ENCODE peak calls at places on chromosomes 2 and 18, in six cellular contexts. N, Q, R, H, L and Z are unnamed samples. For H3K36me3, the result is how much of the 10 kb centered on the place peaks cover.

GRCh38 chr2:200742426-200742825 is 69.3 kb upstream of the BZW1 start:
- DNase-seq in N (no peak), H (no peak), R (no peak), Q (no peak), L (no peak), Z (no peak)

GRCh38 chr2:1496394-1496821 is 83.1 kb downstream of the TPO start:
- DNase-seq in R (no peak), N (no peak), H (no peak), L (no peak), Q (no peak), Z (no peak)

GRCh38 chr2:157052685-157053224 is 204.8 kb upstream of the GALNT5 start:
- DNase-seq in R (no peak), Q (no peak), N (peak), L (peak), H (no peak), Z (no peak)

GRCh38 chr2:190468814-190469569 is 60.8 kb downstream of the MFSD6 start:
- DNase-seq in N (peak), H (no peak), L (peak), R (no peak), Q (no peak), Z (no peak)

GRCh38 chr2:52918551-52918950 is 849.1 kb upstream of the CHAC2 start:
- DNase-seq in L (peak), Q (no peak), H (no peak), N (peak), R (no peak), Z (no peak)

GRCh38 chr2:102000813-102001766 is 9.3 kb downstream of the IL1R2 start:
- DNase-seq in R (no peak), N (no peak), L (no peak), H (no peak), Q (no peak), Z (no peak)

GRCh38 chr2:164617466-164617865 is 3.8 kb downstream of the GRB14 start:
- DNase-seq in Q (no peak), L (peak), H (no peak), R (no peak), N (no peak), Z (no peak)

GRCh38 chr2:20299113-20299512 is 51.5 kb downstream of the PUM2 start:
- DNase-seq in Q (no peak), L (no peak), R (no peak), H (no peak), N (no peak), Z (no peak)

GRCh38 chr2:83016343-83017110 is 1442.6 kb downstream of the SUCLG1 start:
- DNase-seq in Q (no peak), H (peak), L (no peak), N (no peak), R (peak), Z (no peak)

GRCh38 chr18:48634491-48634890 is 95.7 kb downstream of the CTIF start:
- DNase-seq in R (no peak), N (no peak), H (no peak), L (no peak), Q (no peak), Z (no peak)

GRCh38 chr18:58394607-58395425 is 234.1 kb downstream of the ALPK2 start:
- DNase-seq in Q (no peak), N (peak), L (peak), R (no peak), H (no peak), Z (no peak)

GRCh38 chr18:58394046-58394445 is 234.8 kb downstream of the ALPK2 start:
- DNase-seq in H (no peak), Q (no peak), R (no peak), L (no peak), N (peak), Z (no peak)

GRCh38 chr18:58396966-58397365 is 231.9 kb downstream of the ALPK2 start:
- DNase-seq in N (no peak), H (no peak), R (no peak), L (no peak), Q (no peak), Z (no peak)

GRCh38 chr18:58397385-58398132 is 231.3 kb downstream of the ALPK2 start:
- DNase-seq in H (no peak), Q (no peak), N (no peak), R (no peak), L (no peak), Z (no peak)

DNA sequence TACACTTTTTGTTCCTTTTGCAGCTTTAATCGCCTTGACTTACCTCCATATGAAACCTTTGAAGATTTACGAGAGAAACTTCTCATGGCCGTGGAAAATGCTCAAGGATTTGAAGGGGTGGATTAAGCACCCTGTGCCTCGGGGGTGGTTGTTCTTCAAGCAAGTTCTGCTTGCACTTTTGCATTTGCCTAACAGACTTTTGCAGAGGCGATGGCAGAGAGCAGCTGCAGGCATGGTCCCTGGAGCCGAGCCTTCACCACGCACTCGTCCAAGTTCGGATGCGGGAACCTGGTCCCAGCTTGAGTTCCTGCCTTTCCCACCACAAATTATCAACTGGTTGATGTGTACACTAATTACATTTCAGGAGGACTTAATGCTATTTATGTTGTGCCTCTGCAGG is 232.7 kb downstream of the ALPK2 start:
- DNase-seq in N (no peak), L (no peak), H (no peak), Q (no peak), R (no peak), Z (no peak)
- H2BK5ac ChIP-seq in N (no peak), L (no peak), H (no peak), Q (no peak), R (no peak), Z (no peak)

GRCh38 chr2:237854295-237854694 is 5.1 kb upstream of the RAMP1 start:
- DNase-seq in L (no peak), R (no peak), N (no peak), H (no peak), Q (no peak), Z (no peak)
- H3K36me3 ChIP-seq in L (under half), R (under half), N (under half), H (under half), Q (under half), Z (under half)

DNA sequence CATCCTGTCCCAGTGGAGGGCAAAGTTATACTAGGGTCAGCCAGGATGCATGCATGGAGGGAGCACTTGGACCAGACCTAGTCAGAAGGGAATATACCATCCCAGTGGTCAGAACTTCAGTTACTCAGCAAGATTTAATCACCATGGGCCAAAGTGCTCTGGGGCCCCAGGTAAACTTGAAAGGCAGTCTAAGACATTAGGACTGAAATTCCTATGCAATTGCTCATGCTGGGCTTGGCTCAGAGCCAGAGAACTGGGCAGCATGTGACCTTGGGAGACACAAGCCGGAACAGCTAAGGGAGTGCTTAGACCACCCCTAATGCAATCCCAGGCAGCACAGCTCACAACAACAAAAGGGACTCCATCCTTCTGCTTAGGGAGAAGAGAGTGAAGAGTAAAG is 401.3 kb downstream of the KCNJ3 start:
- DNase-seq in L (no peak), Q (no peak), H (peak), R (peak), N (no peak), Z (peak)
- H3K23ac ChIP-seq in L (no peak), Q (no peak), H (no peak), R (no peak), N (no peak), Z (no peak)

DNA sequence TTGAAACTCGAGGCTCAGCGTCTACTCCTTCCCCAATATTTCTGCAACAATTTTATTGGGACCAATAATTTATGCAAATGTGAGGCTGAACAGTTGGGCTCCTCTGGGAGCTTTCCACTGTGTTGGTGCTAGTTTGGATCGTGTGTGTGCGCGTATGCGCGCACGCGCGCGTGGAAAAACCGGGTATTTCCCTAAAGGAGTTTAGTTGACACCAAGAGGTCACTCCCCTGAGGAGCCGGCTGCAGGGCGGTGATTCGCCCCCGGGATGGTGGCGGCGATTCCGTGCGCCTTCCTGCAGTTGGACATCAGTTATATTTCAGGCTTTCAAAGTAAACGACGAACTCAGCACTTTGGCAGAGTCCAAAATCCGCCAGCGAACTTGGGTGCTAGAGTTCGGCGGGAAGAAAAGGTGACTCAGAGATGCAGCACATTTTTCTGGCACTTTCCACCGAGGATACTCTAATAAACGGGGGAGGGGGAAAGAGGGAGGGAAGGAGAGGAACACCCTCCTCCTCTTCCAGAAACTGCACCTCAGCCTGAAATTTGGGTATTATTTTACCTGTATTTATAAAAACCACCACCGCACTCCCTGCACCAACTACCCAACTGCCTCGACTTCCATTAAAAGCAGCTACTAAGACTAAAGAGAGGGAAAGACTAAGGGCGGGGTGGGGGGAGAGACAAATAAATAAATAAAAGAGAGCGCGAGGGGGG is 186.6 kb upstream of the FANCL start:
- DNase-seq in Q (peak), H (no peak), N (peak), L (peak), R (peak), Z (no peak)
- H2BK5ac ChIP-seq in Q (peak), H (peak), N (no peak), L (no peak), R (peak), Z (peak)

DNA sequence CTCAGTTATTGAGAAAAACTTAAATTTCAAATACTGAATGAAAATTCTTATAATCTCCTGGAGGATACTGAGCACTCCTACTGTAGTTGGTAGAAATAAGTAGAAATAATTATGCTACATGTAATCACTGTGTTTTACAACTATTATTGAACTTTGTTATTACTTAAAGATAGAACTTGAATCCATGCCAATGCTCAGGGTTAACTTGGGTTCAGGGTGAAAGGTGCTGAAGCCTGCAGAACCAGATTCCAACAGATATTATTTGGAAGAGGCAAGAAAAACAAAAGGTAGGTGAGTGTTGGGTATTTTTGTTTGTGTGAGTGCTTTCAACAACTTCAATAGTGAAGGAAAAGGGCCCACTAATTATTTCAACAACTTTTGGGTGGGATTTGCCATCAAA is 10.4 kb downstream of the IDH1 start:
- DNase-seq in N (no peak), L (no peak), R (no peak), H (no peak), Q (no peak), Z (no peak)
- H3K36me3 ChIP-seq in N (under half), L (under half), R (under half), H (under half), Q (under half), Z (under half)